ENCODE peak calls at places on chromosomes 2 and 18, in four cellular contexts. V is CD8-positive, alpha-beta T cell; Q is lower leg skin; D is AG09319. S is an unnamed sample.
A peak's percentile ranks its signal among the peaks of the same experiment; 100 is the strongest.

GRCh38 chr2:45275806-45276205 is 266.6 kb upstream of the SIX2 start:
- DNase-seq in D (no peak), V (no peak), Q (no peak), S (no peak)

GRCh38 chr18:58381676-58382411 is 247.0 kb downstream of the ALPK2 start:
- DNase-seq in V (no peak), Q (no peak), D (no peak), S (no peak)

GRCh38 chr2:10097352-10098148 is 17.3 kb upstream of the CYS1 start:
- DNase-seq in V (peak; percentile 32), Q (no peak), D (no peak), S (no peak)

GRCh38 chr2:202099515-202099914 is 26.5 kb downstream of the KIAA2012 start:
- DNase-seq in Q (no peak), D (no peak), V (no peak), S (no peak)

GRCh38 chr2:34251578-34251977 is 652.5 kb upstream of the FAM98A start:
- DNase-seq in V (no peak), Q (no peak), D (no peak), S (no peak)

GRCh38 chr18:38759457-38759856 is 1193.9 kb upstream of the CELF4 start:
- DNase-seq in Q (no peak), D (no peak), V (no peak), S (no peak)

GRCh38 chr2:194723446-194723845 is 933.6 kb upstream of the SLC39A10 start:
- DNase-seq in Q (no peak), V (no peak), D (no peak), S (no peak)

GRCh38 chr2:120678251-120678650 is 57.4 kb upstream of the GLI2 start:
- DNase-seq in V (no peak), Q (no peak), D (no peak), S (no peak)

GRCh38 chr2:217105733-217106649 is 246.1 kb upstream of the TNP1 start:
- DNase-seq in D (peak; percentile 90), V (no peak), Q (no peak), S (peak; percentile 71)

GRCh38 chr2:63842149-63843061 is 709 bp downstream of the UGP2 start:
- DNase-seq in V (no peak), D (peak; percentile 61), Q (peak; percentile 66), S (no peak)

GRCh38 chr2:85734942-85735608 is 18.7 kb upstream of the ATOH8 start:
- DNase-seq in D (no peak), Q (no peak), V (no peak), S (no peak)

GRCh38 chr2:173972636-173973035 is 7.5 kb upstream of the SP3 start:
- DNase-seq in V (no peak), Q (no peak), D (no peak), S (no peak)

GRCh38 chr2:113850687-113851086 is 39.2 kb upstream of the ACTR3 start:
- DNase-seq in Q (no peak), D (no peak), V (no peak), S (no peak)

GRCh38 chr2:159658887-159659437 is 42.6 kb upstream of the BAZ2B start:
- DNase-seq in D (peak; percentile 60), Q (peak; percentile 20), V (no peak), S (no peak)

GRCh38 chr2:121530210-121530562 is 494 bp upstream of the RNU4ATAC start:
- DNase-seq in V (no peak), Q (peak; percentile 49), D (peak; percentile 22), S (peak; percentile 40)

GRCh38 chr2:176075476-176075875 is 8.3 kb downstream of the EVX2 start:
- DNase-seq in V (no peak), D (no peak), Q (no peak), S (no peak)

S was measured in GM04504.